ENCODE peak calls at places on chromosome 14, in seven cellular contexts. J is tibial artery, V is retinal pigment epithelial cell, Z is brain microvascular endothelial cell, L is neural progenitor cell, Q is breast epithelium, R is cardiac muscle cell. F is an unnamed sample.
A peak's percentile ranks its signal among the peaks of the same experiment; 100 is the strongest.

GRCh38 chr14:23415821-23416480 is 7.9 kb upstream of the MYH6 start:
- DNase-seq in J (no peak), V (no peak), Z (no peak), L (no peak), Q (no peak), R (no peak), F (no peak)

GRCh38 chr14:99729991-99730875 is 46.1 kb downstream of the CYP46A1 start:
- DNase-seq in J (peak; percentile 81), V (no peak), Z (no peak), L (peak; percentile 92), Q (peak; percentile 64), R (no peak), F (no peak)

GRCh38 chr14:53491256-53491905 is 338.3 kb upstream of the DDHD1 start:
- DNase-seq in J (no peak), V (peak; percentile 36), Z (no peak), L (no peak), Q (no peak), R (no peak), F (no peak)

GRCh38 chr14:100129161-100129589 is 30.3 kb downstream of the DEGS2 start:
- DNase-seq in J (no peak), V (no peak), Z (no peak), L (no peak), Q (no peak), R (peak; percentile 50), F (no peak)

GRCh38 chr14:61478971-61479473 is 157.6 kb downstream of the PRKCH start:
- DNase-seq in J (no peak), V (no peak), Z (no peak), L (no peak), Q (no peak), R (no peak), F (no peak)

GRCh38 chr14:106308839-106309389 is 782.5 kb downstream of the TMEM121 start:
- DNase-seq in J (no peak), V (no peak), Z (no peak), L (peak; percentile 42), Q (no peak), R (no peak), F (no peak)

GRCh38 chr14:76761849-76762616 is 765 bp downstream of the VASH1 start:
- DNase-seq in J (no peak), V (no peak), Z (no peak), L (no peak), Q (no peak), R (no peak), F (no peak)

GRCh38 chr14:103380719-103381377 is 4.4 kb upstream of the MARK3 start:
- DNase-seq in J (no peak), V (no peak), Z (no peak), L (no peak), Q (no peak), R (peak; percentile 47), F (no peak)

GRCh38 chr14:77707355-77707723 is 484 bp downstream of the ALKBH1 start:
- DNase-seq in J (no peak), V (no peak), Z (peak; percentile 24), L (peak; percentile 54), Q (no peak), R (peak; percentile 45), F (peak; percentile 26)

GRCh38 chr14:76461886-76462285 is 85.9 kb downstream of the ESRRB start:
- DNase-seq in J (no peak), V (no peak), Z (no peak), L (no peak), Q (no peak), R (no peak), F (no peak)

GRCh38 chr14:64209428-64210165 is 84.6 kb downstream of the ESR2 start:
- DNase-seq in J (no peak), V (no peak), Z (no peak), L (no peak), Q (no peak), R (peak; percentile 77), F (no peak)

GRCh38 chr14:55086939-55087338 is 35.5 kb downstream of the MAPK1IP1L start:
- DNase-seq in J (no peak), V (no peak), Z (no peak), L (no peak), Q (no peak), R (no peak), F (no peak)

GRCh38 chr14:94180655-94181271 is 6.6 kb downstream of the PPP4R4 start:
- DNase-seq in J (no peak), V (no peak), Z (peak; percentile 15), L (peak; percentile 42), Q (no peak), R (peak; percentile 57), F (no peak)

GRCh38 chr14:104073764-104074163 is 11.7 kb upstream of the ASPG start:
- DNase-seq in J (no peak), V (no peak), Z (no peak), L (no peak), Q (no peak), R (no peak), F (no peak)

GRCh38 chr14:26255213-26255612 is 342.6 kb downstream of the NOVA1 start:
- DNase-seq in J (no peak), V (no peak), Z (no peak), L (peak; percentile 14), Q (no peak), R (peak; percentile 70), F (peak; percentile 13)

GRCh38 chr14:38880643-38881567 is 222.1 kb downstream of the SEC23A start:
- DNase-seq in J (no peak), V (no peak), Z (no peak), L (no peak), Q (no peak), R (peak; percentile 21), F (no peak)

GRCh38 chr14:97180304-97181200 is 383.4 kb downstream of the VRK1 start:
- DNase-seq in J (no peak), V (peak; percentile 39), Z (peak; percentile 77), L (no peak), Q (no peak), R (peak; percentile 1), F (no peak)

GRCh38 chr14:105836160-105836559 is 309.8 kb downstream of the TMEM121 start:
- DNase-seq in J (no peak), V (no peak), Z (no peak), L (no peak), Q (no peak), R (no peak), F (no peak)

GRCh38 chr14:83101855-83102254 is 1568.2 kb upstream of the SEL1L start:
- DNase-seq in J (no peak), V (no peak), Z (no peak), L (no peak), Q (no peak), R (no peak), F (no peak)

GRCh38 chr14:95360828-95361227 is 41.1 kb upstream of the CLMN start:
- DNase-seq in J (no peak), V (no peak), Z (no peak), L (no peak), Q (no peak), R (no peak), F (no peak)

DNA sequence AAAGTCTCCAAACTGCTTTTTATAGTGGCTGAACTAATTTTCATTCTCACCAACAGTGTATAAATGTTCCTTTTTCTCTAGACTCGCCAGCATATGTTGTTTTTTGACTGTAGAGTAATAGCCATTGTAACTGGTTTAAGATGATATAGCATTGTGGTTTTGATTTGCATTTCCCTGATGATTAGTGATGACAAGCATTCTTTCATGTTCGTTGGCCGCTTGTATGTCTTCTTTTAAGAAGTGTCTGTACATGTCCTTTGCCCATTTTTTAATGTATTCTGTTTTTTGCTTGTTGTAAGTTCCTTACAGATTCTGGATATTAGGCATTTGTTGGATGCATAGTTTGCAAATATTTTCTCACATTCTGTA is 404.9 kb downstream of the FLRT2 start:
- DNase-seq in J (no peak), V (no peak), Z (no peak), L (no peak), Q (no peak), R (peak; percentile 0), F (no peak)
- H3K4me3 ChIP-seq in J (peak overlapping the region; percentile 34), V (no peak overlapping the region), Z (peak overlapping the region; percentile 32), L (no peak overlapping the region), Q (peak overlapping the region; percentile 68), R (no peak overlapping the region), F (peak overlapping the region; percentile 62)

GRCh38 chr14:30333934-30334333 is 225.0 kb upstream of the G2E3 start:
- DNase-seq in J (no peak), V (peak; percentile 4), Z (no peak), L (no peak), Q (no peak), R (no peak), F (no peak)

GRCh38 chr14:30331030-30331429 is 227.9 kb upstream of the G2E3 start:
- DNase-seq in J (no peak), V (no peak), Z (no peak), L (no peak), Q (no peak), R (no peak), F (no peak)

GRCh38 chr14:30332374-30332773 is 226.6 kb upstream of the G2E3 start:
- DNase-seq in J (no peak), V (no peak), Z (no peak), L (no peak), Q (no peak), R (no peak), F (no peak)

GRCh38 chr14:30330452-30330851 is 228.5 kb upstream of the G2E3 start:
- DNase-seq in J (no peak), V (no peak), Z (no peak), L (no peak), Q (no peak), R (peak; percentile 14), F (no peak)
- TF ChIP-seq CTCF in J (no peak), V (peak; percentile 40), Z (peak; percentile 27), L (peak; percentile 54), Q (no peak), R (peak; percentile 38), F (peak; percentile 12)

GRCh38 chr14:68476965-68477455 is 315.9 kb downstream of the ZFP36L1 start:
- DNase-seq in J (no peak), V (no peak), Z (no peak), L (peak; percentile 54), Q (no peak), R (no peak), F (no peak)
- H3K4me3 ChIP-seq in J (no peak overlapping the region), V (no peak overlapping the region), Z (no peak overlapping the region), L (no peak overlapping the region), Q (no peak overlapping the region), R (no peak overlapping the region), F (no peak overlapping the region)

DNA sequence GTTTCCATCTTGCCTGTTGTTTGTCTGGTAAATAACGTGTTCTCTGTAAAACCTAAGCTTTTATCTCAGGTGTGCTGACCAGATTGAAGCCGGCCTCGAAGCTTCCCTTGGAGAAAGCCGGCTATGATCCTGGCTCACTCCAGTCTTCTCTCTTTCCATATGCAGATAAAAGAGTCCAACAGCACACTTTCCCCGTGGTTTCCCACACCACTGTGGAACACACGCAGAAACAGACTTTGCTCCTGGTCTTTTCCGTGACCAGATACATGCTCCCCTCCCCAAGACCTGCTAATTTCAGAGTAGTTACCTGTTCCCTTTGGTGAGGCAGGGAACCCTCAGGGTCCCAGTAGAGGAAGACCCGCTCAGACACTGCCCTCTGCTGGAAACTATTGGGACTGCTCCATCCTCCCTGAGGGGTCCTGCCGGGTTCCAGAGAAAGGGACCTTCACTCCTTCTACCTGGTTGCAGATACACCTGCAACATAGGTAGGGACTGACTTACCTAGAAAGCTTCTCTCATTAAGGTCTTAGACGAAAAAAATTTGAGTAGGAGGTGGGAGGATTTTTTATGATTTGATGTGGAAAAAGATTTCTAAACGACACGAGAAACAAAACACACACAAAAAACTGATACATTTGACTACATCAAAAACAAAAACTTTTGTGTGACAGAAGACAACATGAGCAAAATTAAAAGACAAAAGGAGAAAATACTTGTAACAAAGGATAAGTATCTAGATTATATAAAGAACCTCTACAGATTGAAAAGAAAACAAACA is 415.4 kb upstream of the CCDC196 start:
- DNase-seq in J (no peak), V (peak; percentile 0), Z (peak; percentile 3), L (peak; percentile 78), Q (no peak), R (peak; percentile 44), F (no peak)
- TF ChIP-seq CTCF in J (peak; percentile 32), V (peak; percentile 94), Z (peak; percentile 90), L (peak; percentile 97), Q (no peak), R (peak; percentile 96), F (peak; percentile 80)

F was measured in LNCaP clone FGC.